ENCODE peak calls at places on chromosome 3, in five cellular contexts. N, C, F, S and U are unnamed samples.

GRCh38 chr3:76652524-76652923 is 387.4 kb upstream of the ROBO2 start:
- DNase-seq in N (no peak), S (no peak), F (no peak), C (no peak), U (no peak)

GRCh38 chr3:195450731-195451229 is 8.0 kb upstream of the ACAP2 start:
- DNase-seq in S (no peak), C (no peak), N (peak; percentile 50), F (peak; percentile 41), U (no peak)

GRCh38 chr3:40317061-40317676 is 7.7 kb downstream of the EIF1B start:
- DNase-seq in S (no peak), C (peak; percentile 91), N (peak; percentile 12), F (peak; percentile 57), U (peak; percentile 55)

GRCh38 chr3:16329792-16330061 is 64.7 kb downstream of the OXNAD1 start:
- DNase-seq in C (no peak), F (peak; percentile 57), N (no peak), S (no peak), U (no peak)

GRCh38 chr3:186283651-186284445 is 78.2 kb downstream of the DGKG start:
- DNase-seq in S (no peak), F (no peak), N (peak; percentile 32), C (no peak), U (no peak)

GRCh38 chr3:55488398-55489055 is 1.4 kb upstream of the WNT5A start:
- DNase-seq in C (no peak), F (no peak), N (peak; percentile 60), S (no peak), U (peak; percentile 77)

GRCh38 chr3:138338816-138339215 is 9.2 kb upstream of the NME9 start:
- DNase-seq in S (no peak), C (no peak), F (no peak), N (no peak), U (no peak)

GRCh38 chr3:110789315-110789714 is 282.3 kb upstream of the NECTIN3 start:
- DNase-seq in F (no peak), S (no peak), N (no peak), C (no peak), U (no peak)

GRCh38 chr3:119700269-119700919 is 2.4 kb upstream of the CFAP91 start:
- DNase-seq in C (no peak), N (no peak), S (peak; percentile 58), F (no peak), U (no peak)

GRCh38 chr3:129329858-129330257 is 51.2 kb downstream of the HMCES start:
- DNase-seq in C (no peak), S (no peak), N (no peak), F (no peak), U (no peak)

GRCh38 chr3:7504886-7505775 is 644.2 kb downstream of the GRM7 start:
- DNase-seq in S (no peak), C (no peak), F (no peak), N (peak; percentile 27), U (peak; percentile 99)

GRCh38 chr3:65439641-65440040 is 599.1 kb downstream of the MAGI1 start:
- DNase-seq in F (peak; percentile 27), S (no peak), N (peak; percentile 19), C (peak; percentile 13), U (peak; percentile 39)

GRCh38 chr3:43923101-43923979 is 232.6 kb downstream of the ABHD5 start:
- DNase-seq in S (no peak), C (no peak), F (peak; percentile 62), N (no peak), U (no peak)

GRCh38 chr3:193982258-193982659 is 153.7 kb upstream of the HES1 start:
- DNase-seq in N (peak; percentile 85), C (no peak), F (no peak), S (no peak), U (no peak)

GRCh38 chr3:71784914-71785593 is at the start of gene PROK2:
- DNase-seq in C (peak; percentile 4), N (no peak), S (peak; percentile 74), F (peak; percentile 28), U (no peak)

GRCh38 chr3:38739396-38739689 is 76.7 kb downstream of the SCN10A start:
- DNase-seq in C (no peak), N (no peak), F (no peak), S (no peak), U (no peak)

GRCh38 chr3:129123314-129124060 is 1.9 kb upstream of the RAB43 start:
- DNase-seq in N (no peak), C (peak; percentile 51), S (no peak), F (no peak), U (no peak)

GRCh38 chr3:69290006-69290405 is 95.9 kb downstream of the FRMD4B start:
- DNase-seq in N (no peak), S (no peak), F (no peak), C (no peak), U (no peak)

GRCh38 chr3:148999806-149000205 is 8.5 kb downstream of the GYG1 start:
- DNase-seq in N (no peak), C (no peak), F (no peak), S (no peak), U (no peak)

GRCh38 chr3:88142094-88142624 is 7.6 kb upstream of the C3orf38 start:
- DNase-seq in N (no peak), C (no peak), S (no peak), F (no peak), U (no peak)

GRCh38 chr3:12993623-12994356 is 79.4 kb downstream of the IQSEC1 start:
- DNase-seq in C (no peak), N (no peak), F (no peak), S (peak; percentile 70), U (no peak)

GRCh38 chr3:160448845-160449659 is 534 bp downstream of the TRIM59 start:
- DNase-seq in F (peak; percentile 65), N (no peak), S (no peak), C (no peak), U (no peak)

GRCh38 chr3:6734395-6734746 is 126.5 kb upstream of the GRM7 start:
- DNase-seq in C (no peak), S (no peak), N (no peak), F (no peak), U (no peak)